ENCODE peak calls at places on chromosomes 11 and 22, in six cellular contexts. D, C, U, F, A and K are unnamed samples.

GRCh38 chr22:37229012-37229804 is 14.9 kb downstream of the RAC2 start:
- DNase-seq in D (peak; percentile 20), C (no peak), U (peak; percentile 43), F (peak; percentile 56), A (no peak), K (no peak)

GRCh38 chr22:43465291-43466015 is 53.6 kb downstream of the MPPED1 start:
- DNase-seq in D (no peak), C (no peak), U (no peak), F (no peak), A (no peak), K (no peak)

GRCh38 chr11:96238563-96239166 is 104.3 kb downstream of the MAML2 start:
- DNase-seq in D (no peak), C (no peak), U (no peak), F (no peak), A (no peak), K (no peak)

GRCh38 chr11:2725367-2726300 is 25.8 kb upstream of the KCNQ1OT1 start:
- DNase-seq in D (no peak), C (no peak), U (no peak), F (no peak), A (no peak), K (no peak)

GRCh38 chr22:20979243-20979809 is 2.8 kb upstream of the LZTR1 start:
- DNase-seq in D (no peak), C (peak; percentile 81), U (no peak), F (peak; percentile 70), A (no peak), K (peak; percentile 67)

GRCh38 chr22:45072322-45072903 is 62.6 kb upstream of the PHF21B start:
- DNase-seq in D (no peak), C (no peak), U (peak; percentile 77), F (no peak), A (no peak), K (no peak)

GRCh38 chr22:20089977-20090729 is 10.1 kb downstream of the DGCR8 start:
- DNase-seq in D (no peak), C (no peak), U (no peak), F (no peak), A (no peak), K (no peak)

GRCh38 chr11:72421351-72421750 is 13.0 kb downstream of the CLPB start:
- DNase-seq in D (no peak), C (no peak), U (no peak), F (no peak), A (no peak), K (no peak)

GRCh38 chr11:118212781-118213565 is 11.8 kb downstream of the JAML start:
- DNase-seq in D (no peak), C (no peak), U (no peak), F (no peak), A (no peak), K (no peak)

GRCh38 chr22:43990044-43990443 is 34.1 kb upstream of the PARVB start:
- DNase-seq in D (no peak), C (no peak), U (no peak), F (no peak), A (no peak), K (no peak)

GRCh38 chr11:33828604-33829429 is 54.5 kb upstream of the FBXO3 start:
- DNase-seq in D (no peak), C (no peak), U (no peak), F (peak; percentile 70), A (no peak), K (peak; percentile 25)

GRCh38 chr11:62555464-62556092 is 9.0 kb upstream of the AHNAK start:
- DNase-seq in D (no peak), C (peak; percentile 74), U (no peak), F (peak; percentile 43), A (peak; percentile 85), K (no peak)

GRCh38 chr11:27212248-27212780 is 150.7 kb downstream of the CCDC34 start:
- DNase-seq in D (no peak), C (no peak), U (no peak), F (no peak), A (no peak), K (no peak)

GRCh38 chr11:57248780-57249383 is 11.8 kb upstream of the APLNR start:
- DNase-seq in D (peak; percentile 33), C (peak; percentile 63), U (peak; percentile 27), F (peak; percentile 82), A (no peak), K (no peak)

GRCh38 chr11:56396047-56396446 is 16.4 kb upstream of the OR5AL1 start:
- DNase-seq in D (no peak), C (no peak), U (no peak), F (no peak), A (no peak), K (no peak)

GRCh38 chr22:38017272-38017920 is 33.0 kb upstream of the SOX10 start:
- DNase-seq in D (no peak), C (peak; percentile 75), U (no peak), F (no peak), A (no peak), K (no peak)

GRCh38 chr22:39525658-39525975 is 5.3 kb downstream of the ATF4 start:
- DNase-seq in D (no peak), C (no peak), U (no peak), F (no peak), A (no peak), K (no peak)

GRCh38 chr11:84720706-84721402 is 906.3 kb downstream of the DLG2 start:
- DNase-seq in D (no peak), C (peak; percentile 12), U (no peak), F (peak; percentile 53), A (no peak), K (no peak)

GRCh38 chr11:70713436-70713835 is 315.1 kb downstream of the CTTN start:
- DNase-seq in D (no peak), C (no peak), U (no peak), F (no peak), A (no peak), K (no peak)

GRCh38 chr11:61158691-61159381 is 2.4 kb downstream of the VPS37C start:
- DNase-seq in D (no peak), C (peak; percentile 34), U (no peak), F (no peak), A (no peak), K (no peak)

GRCh38 chr22:42187646-42188045 is 57.0 kb upstream of the CYP2D6 start:
- DNase-seq in D (no peak), C (no peak), U (no peak), F (no peak), A (no peak), K (no peak)

GRCh38 chr11:12280838-12281565 is 96.4 kb upstream of the PARVA start:
- DNase-seq in D (no peak), C (no peak), U (no peak), F (peak; percentile 9), A (no peak), K (no peak)

GRCh38 chr11:22699388-22699787 is 33.0 kb downstream of the GAS2 start:
- DNase-seq in D (no peak), C (no peak), U (no peak), F (no peak), A (no peak), K (no peak)

GRCh38 chr11:22707119-22707899 is 40.9 kb downstream of the GAS2 start:
- DNase-seq in D (no peak), C (no peak), U (no peak), F (no peak), A (no peak), K (no peak)

GRCh38 chr11:22702022-22702421 is 35.6 kb downstream of the GAS2 start:
- DNase-seq in D (no peak), C (no peak), U (no peak), F (no peak), A (no peak), K (no peak)

GRCh38 chr11:22703561-22703960 is 37.1 kb downstream of the GAS2 start:
- DNase-seq in D (no peak), C (no peak), U (no peak), F (no peak), A (no peak), K (no peak)

DNA sequence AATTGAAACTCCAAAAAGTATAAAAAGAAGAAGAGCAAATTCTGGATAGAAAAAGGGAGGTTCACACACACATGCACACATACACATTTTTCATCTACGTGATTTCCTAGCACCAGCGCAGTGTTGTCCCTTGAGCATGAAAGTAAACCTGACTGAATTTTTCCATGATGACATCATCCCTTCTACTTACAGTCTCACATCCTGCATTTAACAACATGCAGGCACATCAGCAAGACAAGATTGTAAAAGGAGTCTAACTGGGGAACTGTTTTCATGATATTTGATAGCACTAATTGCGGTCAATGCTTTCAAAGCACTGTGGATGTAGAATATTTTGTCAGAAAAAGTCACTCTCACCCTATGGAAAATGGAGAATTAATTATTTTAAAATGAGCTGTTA is 36.6 kb downstream of the GAS2 start:
- DNase-seq in D (peak; percentile 80), C (no peak), U (peak; percentile 28), F (no peak), A (no peak), K (no peak)
- TF ChIP-seq POLR2AphosphoS5 in D (no peak), C (no peak), U (no peak), F (no peak), A (no peak), K (no peak)

GRCh38 chr11:126995989-126996388 is 4.6 kb downstream of the KIRREL3 start:
- DNase-seq in D (no peak), C (no peak), U (no peak), F (no peak), A (no peak), K (no peak)
- TF ChIP-seq POLR2AphosphoS5 in D (no peak), C (no peak), U (no peak), F (no peak), A (no peak), K (no peak)

DNA sequence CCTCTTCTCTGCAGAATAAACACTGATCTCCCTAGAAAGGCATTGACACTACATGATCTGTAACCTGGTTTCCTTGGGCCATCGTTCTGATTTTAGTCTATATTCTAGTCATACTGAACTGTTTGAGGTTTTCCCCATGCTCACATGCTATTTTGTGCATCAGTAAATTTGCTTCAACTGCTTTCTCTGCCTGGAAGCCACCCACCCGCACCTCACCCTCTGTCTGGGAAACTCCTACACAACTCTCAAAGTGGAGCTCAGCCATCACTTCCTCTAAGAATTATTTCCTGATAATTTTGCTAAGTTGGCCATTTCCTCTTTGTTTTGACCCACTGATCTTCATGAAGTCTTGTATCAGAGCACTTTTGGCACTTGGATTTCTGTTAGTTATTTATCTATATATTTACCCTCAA is 36.1 kb downstream of the MMP20 start:
- DNase-seq in D (no peak), C (no peak), U (no peak), F (no peak), A (no peak), K (no peak)
- TF ChIP-seq POLR2AphosphoS5 in D (no peak), C (no peak), U (no peak), F (no peak), A (no peak), K (no peak)

DNA sequence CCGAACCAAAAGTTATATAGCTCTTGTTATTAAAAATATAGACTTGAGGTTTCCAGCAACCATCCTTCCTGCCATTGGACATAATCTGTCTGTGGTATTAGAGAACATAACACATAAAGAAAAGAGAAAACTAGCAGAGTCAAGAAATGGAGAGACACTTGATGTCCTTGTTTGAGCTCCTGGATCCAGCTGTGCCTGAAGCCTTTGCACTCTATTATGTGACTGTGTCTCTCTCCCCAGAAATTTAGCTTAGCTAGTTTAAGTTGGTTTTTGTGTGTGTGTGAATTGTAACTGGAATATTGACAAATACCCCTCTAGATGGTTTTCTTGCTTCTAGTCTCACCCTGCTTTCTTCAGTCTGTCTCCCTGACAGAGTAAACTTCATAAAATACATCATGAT is 61.6 kb downstream of the SC5D start:
- DNase-seq in D (no peak), C (no peak), U (no peak), F (no peak), A (no peak), K (no peak)
- TF ChIP-seq POLR2AphosphoS5 in D (no peak), C (no peak), U (no peak), F (no peak), A (no peak), K (no peak)